ENCODE peak calls at places on chromosomes 13 and 19, in five cellular contexts. V is astrocyte of the spinal cord, S is fibroblast of lung, C is lower leg skin, O is epithelial cell of esophagus. X is an unnamed sample.

GRCh38 chr13:45331981-45332830 is 8.8 kb downstream of the TPT1 start:
- DNase-seq in V (peak; percentile 88), O (peak; percentile 86), S (peak; percentile 61), C (peak; percentile 53), X (peak; percentile 99)

GRCh38 chr19:18119243-18120105 is 21.9 kb downstream of the MAST3 start:
- DNase-seq in C (no peak), S (no peak), V (no peak), O (no peak), X (no peak)

GRCh38 chr13:45718063-45718462 is 15.9 kb downstream of the CBY2 start:
- DNase-seq in V (peak; percentile 22), C (no peak), S (peak; percentile 32), O (peak; percentile 52), X (peak; percentile 23)

GRCh38 chr13:33953203-33953602 is 135.3 kb downstream of the RFC3 start:
- DNase-seq in O (peak; percentile 9), V (peak; percentile 77), C (no peak), S (peak; percentile 32), X (peak; percentile 71)

GRCh38 chr13:59663707-59664106 is 500.0 kb downstream of the DIAPH3 start:
- DNase-seq in O (no peak), C (no peak), S (no peak), V (no peak), X (no peak)

GRCh38 chr19:49988433-49988832 is 27.5 kb upstream of the SIGLEC11 start:
- DNase-seq in V (peak; percentile 25), C (no peak), O (peak; percentile 74), S (peak; percentile 29), X (no peak)

GRCh38 chr13:40102854-40103253 is 447.4 kb downstream of the COG6 start:
- DNase-seq in O (peak; percentile 99), V (peak; percentile 65), C (no peak), S (no peak), X (peak; percentile 90)

GRCh38 chr19:39166571-39167391 is 30.0 kb upstream of the NCCRP1 start:
- DNase-seq in C (peak; percentile 39), V (no peak), S (peak; percentile 21), O (peak; percentile 67), X (no peak)

GRCh38 chr19:32662186-32662585 is 12.8 kb downstream of the ANKRD27 start:
- DNase-seq in S (peak; percentile 23), O (peak; percentile 28), V (peak; percentile 49), C (no peak), X (peak; percentile 85)

GRCh38 chr19:49830766-49831165 is 12.7 kb downstream of the MED25 start:
- DNase-seq in C (no peak), S (no peak), V (no peak), O (no peak), X (no peak)

GRCh38 chr19:55838251-55838650 is 1.9 kb downstream of the NLRP4 start:
- DNase-seq in O (no peak), V (no peak), C (no peak), S (no peak), X (no peak)

GRCh38 chr19:33685541-33685940 is 63.8 kb downstream of the CHST8 start:
- DNase-seq in C (no peak), O (no peak), V (no peak), S (no peak), X (no peak)

GRCh38 chr13:51220706-51221105 is 1.5 kb upstream of the FAM124A start:
- DNase-seq in O (no peak), S (no peak), C (no peak), V (no peak), X (no peak)

GRCh38 chr13:51221108-51221507 is 1.1 kb upstream of the FAM124A start:
- DNase-seq in O (no peak), C (no peak), V (no peak), S (no peak), X (no peak)

GRCh38 chr13:51223284-51224270 is 1.4 kb downstream of the FAM124A start:
- DNase-seq in O (no peak), S (no peak), C (no peak), V (no peak), X (no peak)

GRCh38 chr13:51222510-51223283 is 499 bp downstream of the FAM124A start:
- DNase-seq in S (no peak), C (no peak), V (no peak), O (no peak), X (no peak)

GRCh38 chr13:51221674-51222509 is at the start of gene FAM124A:
- DNase-seq in O (peak; percentile 41), V (no peak), S (peak; percentile 20), C (no peak), X (no peak)
- TF ChIP-seq CTCF in O (no peak), V (peak; percentile 10), S (no peak), C (no peak), X (no peak)

GRCh38 chr19:19619121-19619848 is 798 bp upstream of the PBX4 start:
- DNase-seq in S (no peak), C (no peak), V (no peak), O (no peak), X (no peak)
- H3K4me3 ChIP-seq in S (peak overlapping the region; percentile 25), C (no peak overlapping the region), V (peak overlapping the region; percentile 40), O (no peak overlapping the region), X (no peak overlapping the region)

GRCh38 chr19:30228113-30228725 is 144.0 kb upstream of the ZNF536 start:
- DNase-seq in S (no peak), C (no peak), O (no peak), V (no peak), X (no peak)

GRCh38 chr19:30227071-30227621 is 145.0 kb upstream of the ZNF536 start:
- DNase-seq in C (no peak), V (no peak), S (no peak), O (no peak), X (peak; percentile 5)

GRCh38 chr19:30228726-30229523 is 143.3 kb upstream of the ZNF536 start:
- DNase-seq in S (peak; percentile 11), C (no peak), O (no peak), V (no peak), X (peak; percentile 10)

GRCh38 chr19:30226464-30227070 is 145.6 kb upstream of the ZNF536 start:
- DNase-seq in O (no peak), C (no peak), S (no peak), V (no peak), X (no peak)

DNA sequence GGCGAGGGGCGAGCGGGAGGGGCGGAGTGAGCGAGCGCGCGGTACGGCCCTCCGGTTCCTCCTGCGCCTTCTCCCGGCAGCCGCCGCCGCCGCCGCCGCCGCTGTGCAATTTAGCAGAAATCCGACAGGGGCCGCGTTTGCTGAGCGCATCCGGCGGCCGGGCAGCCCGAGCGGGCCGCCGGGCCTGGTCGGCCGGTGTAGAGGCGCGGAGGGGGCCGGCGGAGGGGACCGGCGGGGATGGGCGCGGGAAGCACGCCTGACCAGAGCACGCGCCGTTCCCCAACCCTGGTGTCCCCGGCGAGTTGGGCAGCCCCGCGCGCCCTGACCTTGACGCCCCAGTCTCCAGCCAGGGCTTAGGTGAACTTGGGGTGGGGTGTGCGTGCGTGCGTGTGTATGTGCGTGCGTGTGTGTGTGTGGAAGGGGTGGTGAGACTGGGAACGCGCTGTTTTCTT is 144.5 kb upstream of the ZNF536 start:
- DNase-seq in C (peak; percentile 19), O (peak; percentile 62), S (peak; percentile 40), V (peak; percentile 41), X (peak; percentile 40)
- TF ChIP-seq CTCF in C (no peak), O (peak; percentile 18), S (peak; percentile 15), V (peak; percentile 37), X (no peak)

DNA sequence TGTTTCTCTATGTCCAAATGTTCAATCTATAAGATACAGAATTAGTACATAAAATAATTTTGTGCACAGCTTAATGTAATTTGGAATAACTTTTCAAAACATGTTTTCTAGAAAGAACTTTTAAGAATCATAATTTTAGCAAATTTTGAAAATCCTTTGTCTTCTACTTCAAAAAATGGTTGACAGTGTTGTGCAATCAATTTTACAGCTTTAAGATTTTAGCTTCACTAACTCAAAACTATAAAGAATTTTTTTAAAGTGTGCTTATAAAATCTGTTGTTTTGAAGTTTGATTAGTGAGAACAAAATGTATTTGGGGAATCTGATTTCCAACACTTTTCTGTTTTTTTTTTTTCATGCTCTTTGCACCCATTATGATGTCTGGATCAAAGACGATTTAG is 12.7 kb upstream of the SPACA6 start:
- DNase-seq in O (no peak), S (no peak), C (no peak), V (no peak), X (no peak)
- H3K4me3 ChIP-seq in O (no peak overlapping the region), S (no peak overlapping the region), C (no peak overlapping the region), V (no peak overlapping the region), X (no peak overlapping the region)

GRCh38 chr19:11693505-11694499 is 44.9 kb downstream of the ZNF823 start:
- DNase-seq in S (peak; percentile 83), O (peak; percentile 66), V (peak; percentile 32), C (no peak), X (peak; percentile 59)
- TF ChIP-seq CTCF in S (no peak), O (peak; percentile 15), V (peak; percentile 2), C (no peak), X (no peak)